ENCODE peak calls at places on chromosomes 16 and 17, in nine cellular contexts. V is mammary epithelial cell, H is H7, G is lung, J is fibroblast of mammary gland, X is IMR-90, M is ovary, Z is ascending aorta, Q is astrocyte of the cerebellum. F is an unnamed sample.

GRCh38 chr16:11698271-11698689 is 30.0 kb downstream of the SNN start:
- DNase-seq in J (no peak), Z (no peak), V (peak; percentile 61), H (no peak), Q (no peak), M (no peak), X (peak; percentile 17), G (no peak), F (no peak)

GRCh38 chr17:43556292-43556691 is 10.2 kb upstream of the ETV4 start:
- DNase-seq in G (peak; percentile 75), J (peak; percentile 95), Z (no peak), M (no peak), X (peak; percentile 29), Q (no peak), H (no peak), V (peak; percentile 77), F (no peak)

GRCh38 chr17:22503322-22503899 is 811.1 kb downstream of the KCNJ18 start:
- DNase-seq in H (no peak), J (no peak), X (no peak), G (no peak), V (no peak), Q (no peak), M (no peak), Z (no peak), F (no peak)

GRCh38 chr17:43846221-43846712 is 709 bp upstream of the CD300LG start:
- DNase-seq in V (peak; percentile 46), H (peak; percentile 98), J (peak; percentile 67), Z (peak; percentile 92), X (peak; percentile 58), Q (peak; percentile 31), M (peak; percentile 68), G (peak; percentile 86), F (peak; percentile 9)

GRCh38 chr17:3544365-3544764 is 13.2 kb downstream of the TRPV3 start:
- DNase-seq in Q (no peak), X (no peak), G (no peak), H (peak; percentile 52), M (no peak), Z (no peak), V (no peak), J (no peak), F (no peak)

GRCh38 chr17:80746262-80746935 is 201.8 kb downstream of the RPTOR start:
- DNase-seq in X (no peak), V (no peak), Z (no peak), G (no peak), M (no peak), H (no peak), J (peak; percentile 84), Q (no peak), F (no peak)

GRCh38 chr16:6884002-6884401 is 448.6 kb upstream of the RBFOX1 start:
- DNase-seq in J (no peak), Q (no peak), M (no peak), G (no peak), Z (no peak), V (no peak), X (no peak), H (no peak), F (no peak)

GRCh38 chr16:13780406-13780805 is 139.5 kb upstream of the ERCC4 start:
- DNase-seq in M (no peak), V (no peak), H (peak; percentile 13), Q (no peak), X (no peak), Z (no peak), J (no peak), G (no peak), F (no peak)

GRCh38 chr16:67281536-67282446 is 2.5 kb downstream of the PLEKHG4 start:
- DNase-seq in J (no peak), H (no peak), X (no peak), M (no peak), V (no peak), Q (no peak), Z (no peak), G (no peak), F (no peak)

GRCh38 chr16:54290203-54291106 is 3.9 kb upstream of the IRX3 start:
- DNase-seq in J (no peak), M (no peak), Z (no peak), Q (no peak), V (no peak), H (peak; percentile 67), G (no peak), X (no peak), F (no peak)

GRCh38 chr17:607341-608060 is 107.1 kb downstream of the VPS53 start:
- DNase-seq in H (no peak), J (no peak), V (no peak), Z (no peak), X (peak; percentile 22), G (no peak), Q (no peak), M (no peak), F (no peak)

GRCh38 chr16:69166221-69166833 is 20.6 kb upstream of the SNTB2 start:
- DNase-seq in M (no peak), V (peak; percentile 42), J (peak; percentile 80), Q (no peak), G (no peak), H (no peak), X (peak; percentile 82), Z (no peak), F (no peak)

GRCh38 chr16:10531582-10531981 is 48.8 kb downstream of the EMP2 start:
- DNase-seq in H (no peak), J (no peak), X (no peak), Q (no peak), G (no peak), M (no peak), Z (no peak), V (no peak), F (no peak)

GRCh38 chr17:2212328-2212981 is 91.1 kb downstream of the SMG6 start:
- DNase-seq in Q (no peak), H (no peak), Z (peak; percentile 86), X (peak; percentile 79), G (no peak), J (peak; percentile 88), V (no peak), M (peak; percentile 52), F (no peak)

GRCh38 chr17:79925242-79925957 is 86.2 kb upstream of the CBX4 start:
- DNase-seq in G (peak; percentile 79), Z (peak; percentile 70), V (no peak), Q (peak; percentile 13), H (no peak), X (peak; percentile 25), J (no peak), M (no peak), F (no peak)

GRCh38 chr17:73799781-73800627 is 155.8 kb upstream of the SDK2 start:
- DNase-seq in V (peak; percentile 46), X (no peak), Q (no peak), H (no peak), G (no peak), Z (no peak), M (no peak), J (peak; percentile 89), F (no peak)

GRCh38 chr17:40218006-40218739 is 931 bp upstream of the WIPF2 start:
- DNase-seq in G (no peak), X (no peak), Q (no peak), V (no peak), J (no peak), H (no peak), Z (no peak), M (no peak), F (no peak)

DNA sequence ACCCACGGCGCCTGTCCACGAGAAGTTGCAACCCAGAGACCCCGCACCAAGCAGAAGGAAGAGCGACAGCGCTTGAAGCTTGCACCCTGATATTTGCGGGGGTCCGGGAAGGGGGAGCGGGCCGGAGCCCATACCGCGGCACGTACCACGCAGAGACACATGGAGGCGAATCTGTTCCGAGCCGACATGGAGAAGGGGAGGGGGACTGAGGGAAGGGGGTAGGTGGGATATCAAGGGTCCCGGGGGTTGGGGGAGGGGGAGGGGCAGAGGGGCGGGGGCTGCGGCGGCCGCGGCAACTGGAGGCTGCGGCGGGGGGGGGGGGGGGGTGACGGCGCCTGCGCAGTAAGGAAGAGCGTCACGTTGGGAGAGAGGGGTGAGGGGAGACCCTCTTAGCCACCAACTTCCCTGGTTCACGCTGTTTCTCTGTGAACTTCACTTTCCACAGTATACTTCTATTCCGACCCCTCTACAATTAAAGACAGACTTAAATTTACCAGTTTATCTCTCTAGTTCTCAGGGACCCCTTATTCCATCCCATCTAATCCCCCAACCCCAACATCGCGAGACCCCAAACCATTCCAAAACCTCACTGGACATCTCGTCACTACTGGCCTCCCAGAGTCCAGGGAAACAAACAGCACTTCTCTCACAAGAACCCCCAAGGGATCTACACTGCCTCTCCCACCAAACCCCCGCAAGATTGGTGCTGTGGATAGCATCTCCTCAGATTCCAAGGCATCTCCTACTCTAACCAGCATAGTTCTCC is 7.9 kb downstream of the DLG4 start:
- DNase-seq in J (no peak), G (no peak), V (no peak), X (no peak), M (no peak), Q (no peak), H (peak; percentile 89), Z (no peak), F (no peak)
- H3K4me3 ChIP-seq in J (peak overlapping the region; percentile 17), G (no peak overlapping the region), V (no peak overlapping the region), X (no peak overlapping the region), M (no peak overlapping the region), Q (peak overlapping the region; percentile 21), H (peak overlapping the region; percentile 48), Z (no peak overlapping the region), F (peak overlapping the region; percentile 31)

DNA sequence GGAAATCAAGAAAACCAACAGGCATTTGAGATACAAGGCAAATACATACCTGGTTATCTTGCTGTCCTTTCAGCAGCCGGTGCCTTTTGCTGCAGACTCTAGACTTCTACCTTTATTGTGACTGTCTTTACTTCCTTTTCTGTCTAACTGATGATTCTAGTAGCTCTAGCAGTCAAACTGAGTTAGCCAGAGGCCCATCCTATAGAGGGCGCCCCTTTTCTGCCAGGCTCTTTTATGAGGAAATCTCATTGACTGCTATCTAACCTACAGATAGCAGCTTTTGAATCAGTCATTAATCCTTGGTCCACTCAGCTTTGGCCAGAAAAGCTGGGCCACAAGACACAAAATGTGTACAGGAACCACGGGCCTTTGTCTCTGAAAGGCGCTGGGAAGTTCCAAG is 87.5 kb upstream of the WSB1 start:
- DNase-seq in V (no peak), Q (no peak), H (no peak), J (peak; percentile 7), M (no peak), G (no peak), Z (no peak), X (no peak), F (no peak)
- H3K4me3 ChIP-seq in V (no peak overlapping the region), Q (no peak overlapping the region), H (no peak overlapping the region), J (no peak overlapping the region), M (no peak overlapping the region), G (no peak overlapping the region), Z (no peak overlapping the region), X (no peak overlapping the region), F (no peak overlapping the region)

DNA sequence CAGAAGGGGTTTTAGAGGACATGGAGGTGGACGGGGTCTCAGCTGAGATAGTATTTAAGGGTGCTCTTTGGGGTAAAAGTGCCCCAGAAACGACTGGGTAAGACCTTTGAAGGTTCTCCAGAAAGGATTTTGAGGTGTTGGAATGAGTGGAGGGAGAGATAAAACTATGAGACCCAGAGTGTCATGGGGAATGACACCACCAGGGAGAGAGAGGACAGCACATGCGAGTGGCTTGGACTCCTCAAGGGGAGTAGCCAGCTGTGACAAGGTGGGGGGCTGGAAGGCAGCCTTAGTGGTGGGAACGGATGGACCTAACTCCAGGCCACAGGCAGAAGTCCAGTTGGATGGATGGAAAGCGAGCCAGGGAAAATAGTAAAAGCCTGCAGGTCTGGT is 19.2 kb upstream of the PITPNM3 start:
- DNase-seq in V (no peak), X (no peak), M (no peak), Z (no peak), J (no peak), Q (no peak), H (peak; percentile 12), G (no peak), F (no peak)
- H3K4me3 ChIP-seq in V (no peak overlapping the region), X (no peak overlapping the region), M (no peak overlapping the region), Z (no peak overlapping the region), J (no peak overlapping the region), Q (no peak overlapping the region), H (no peak overlapping the region), G (no peak overlapping the region), F (no peak overlapping the region)

GRCh38 chr17:41284546-41284945 is 9.0 kb downstream of the KRTAP9-7 start:
- DNase-seq in M (no peak), H (no peak), J (no peak), V (no peak), G (no peak), X (no peak), Z (no peak), Q (no peak), F (no peak)
- H3K4me3 ChIP-seq in M (no peak overlapping the region), H (no peak overlapping the region), J (no peak overlapping the region), V (no peak overlapping the region), G (no peak overlapping the region), X (no peak overlapping the region), Z (no peak overlapping the region), Q (no peak overlapping the region), F (no peak overlapping the region)